ENCODE peak calls at places on chromosomes 12 and 14, in ten cellular contexts. One of them, this sample, is unnamed.

GRCh38 chr14:89349196-89350008 is 67.6 kb downstream of the FOXN3 start:
- DNase-seq in HepG2: no peak
- DNase-seq in B cell: no peak
- DNase-seq in AG04450: no peak
- DNase-seq in MCF 10A: no peak
- DNase-seq in AG09319: no peak
- DNase-seq in body of pancreas: peak
- DNase-seq in left ventricle myocardium inferior: no peak
- DNase-seq in left lung: no peak
- DNase-seq in suprapubic skin: no peak
- DNase-seq in this sample: no peak

GRCh38 chr12:56084958-56085543 is 5.1 kb downstream of the ERBB3 start:
- DNase-seq in HepG2: no peak
- DNase-seq in B cell: no peak
- DNase-seq in AG04450: no peak
- DNase-seq in MCF 10A: peak
- DNase-seq in AG09319: no peak
- DNase-seq in body of pancreas: peak
- DNase-seq in left ventricle myocardium inferior: no peak
- DNase-seq in left lung: no peak
- DNase-seq in suprapubic skin: no peak
- DNase-seq in this sample: no peak

GRCh38 chr14:33678012-33678411 is 272.9 kb downstream of the EGLN3 start:
- DNase-seq in HepG2: no peak
- DNase-seq in B cell: no peak
- DNase-seq in AG04450: no peak
- DNase-seq in MCF 10A: no peak
- DNase-seq in AG09319: no peak
- DNase-seq in body of pancreas: no peak
- DNase-seq in left ventricle myocardium inferior: no peak
- DNase-seq in left lung: no peak
- DNase-seq in suprapubic skin: no peak
- DNase-seq in this sample: no peak

GRCh38 chr12:3076730-3077571 is at the start of gene TSPAN9:
- DNase-seq in HepG2: peak
- DNase-seq in B cell: peak
- DNase-seq in AG04450: no peak
- DNase-seq in MCF 10A: peak
- DNase-seq in AG09319: peak
- DNase-seq in body of pancreas: peak
- DNase-seq in left ventricle myocardium inferior: peak
- DNase-seq in left lung: peak
- DNase-seq in suprapubic skin: peak
- DNase-seq in this sample: no peak

GRCh38 chr14:64725879-64726584 is 21.8 kb downstream of the PLEKHG3 start:
- DNase-seq in HepG2: no peak
- DNase-seq in B cell: no peak
- DNase-seq in AG04450: no peak
- DNase-seq in MCF 10A: no peak
- DNase-seq in AG09319: no peak
- DNase-seq in body of pancreas: peak
- DNase-seq in left ventricle myocardium inferior: peak
- DNase-seq in left lung: no peak
- DNase-seq in suprapubic skin: no peak
- DNase-seq in this sample: no peak

GRCh38 chr12:100267603-100268281 is 765 bp downstream of the SCYL2 start:
- DNase-seq in HepG2: peak
- DNase-seq in B cell: no peak
- DNase-seq in AG04450: no peak
- DNase-seq in MCF 10A: peak
- DNase-seq in AG09319: no peak
- DNase-seq in body of pancreas: no peak
- DNase-seq in left ventricle myocardium inferior: no peak
- DNase-seq in left lung: no peak
- DNase-seq in suprapubic skin: no peak
- DNase-seq in this sample: no peak

GRCh38 chr12:119122047-119122446 is 56.7 kb upstream of the HSPB8 start:
- DNase-seq in HepG2: no peak
- DNase-seq in B cell: no peak
- DNase-seq in AG04450: no peak
- DNase-seq in MCF 10A: no peak
- DNase-seq in AG09319: no peak
- DNase-seq in body of pancreas: no peak
- DNase-seq in left ventricle myocardium inferior: no peak
- DNase-seq in left lung: no peak
- DNase-seq in suprapubic skin: no peak
- DNase-seq in this sample: no peak

GRCh38 chr12:2301531-2302461 is 249.0 kb downstream of the CACNA1C start:
- DNase-seq in HepG2: no peak
- DNase-seq in B cell: peak
- DNase-seq in AG04450: peak
- DNase-seq in MCF 10A: peak
- DNase-seq in AG09319: peak
- DNase-seq in body of pancreas: no peak
- DNase-seq in left ventricle myocardium inferior: peak
- DNase-seq in left lung: no peak
- DNase-seq in suprapubic skin: no peak
- DNase-seq in this sample: no peak

GRCh38 chr12:123131291-123131831 is 19.5 kb downstream of the PITPNM2 start:
- DNase-seq in HepG2: no peak
- DNase-seq in B cell: no peak
- DNase-seq in AG04450: no peak
- DNase-seq in MCF 10A: peak
- DNase-seq in AG09319: no peak
- DNase-seq in body of pancreas: no peak
- DNase-seq in left ventricle myocardium inferior: no peak
- DNase-seq in left lung: no peak
- DNase-seq in suprapubic skin: no peak
- DNase-seq in this sample: no peak

GRCh38 chr12:116415408-116416108 is 138.1 kb upstream of the MED13L start:
- DNase-seq in HepG2: no peak
- DNase-seq in B cell: no peak
- DNase-seq in AG04450: no peak
- DNase-seq in MCF 10A: no peak
- DNase-seq in AG09319: no peak
- DNase-seq in body of pancreas: no peak
- DNase-seq in left ventricle myocardium inferior: no peak
- DNase-seq in left lung: no peak
- DNase-seq in suprapubic skin: no peak
- DNase-seq in this sample: peak

GRCh38 chr12:116414891-116415290 is 137.4 kb upstream of the MED13L start:
- DNase-seq in HepG2: no peak
- DNase-seq in B cell: no peak
- DNase-seq in AG04450: no peak
- DNase-seq in MCF 10A: no peak
- DNase-seq in AG09319: no peak
- DNase-seq in body of pancreas: no peak
- DNase-seq in left ventricle myocardium inferior: no peak
- DNase-seq in left lung: no peak
- DNase-seq in suprapubic skin: no peak
- DNase-seq in this sample: no peak

GRCh38 chr12:116408489-116409217 is 131.2 kb upstream of the MED13L start:
- DNase-seq in HepG2: no peak
- DNase-seq in B cell: no peak
- DNase-seq in AG04450: no peak
- DNase-seq in MCF 10A: no peak
- DNase-seq in AG09319: no peak
- DNase-seq in body of pancreas: no peak
- DNase-seq in left ventricle myocardium inferior: no peak
- DNase-seq in left lung: no peak
- DNase-seq in suprapubic skin: no peak
- DNase-seq in this sample: no peak

GRCh38 chr12:116416161-116416560 is 138.7 kb upstream of the MED13L start:
- DNase-seq in HepG2: no peak
- DNase-seq in B cell: no peak
- DNase-seq in AG04450: no peak
- DNase-seq in MCF 10A: no peak
- DNase-seq in AG09319: no peak
- DNase-seq in body of pancreas: no peak
- DNase-seq in left ventricle myocardium inferior: no peak
- DNase-seq in left lung: no peak
- DNase-seq in suprapubic skin: no peak
- DNase-seq in this sample: no peak

DNA sequence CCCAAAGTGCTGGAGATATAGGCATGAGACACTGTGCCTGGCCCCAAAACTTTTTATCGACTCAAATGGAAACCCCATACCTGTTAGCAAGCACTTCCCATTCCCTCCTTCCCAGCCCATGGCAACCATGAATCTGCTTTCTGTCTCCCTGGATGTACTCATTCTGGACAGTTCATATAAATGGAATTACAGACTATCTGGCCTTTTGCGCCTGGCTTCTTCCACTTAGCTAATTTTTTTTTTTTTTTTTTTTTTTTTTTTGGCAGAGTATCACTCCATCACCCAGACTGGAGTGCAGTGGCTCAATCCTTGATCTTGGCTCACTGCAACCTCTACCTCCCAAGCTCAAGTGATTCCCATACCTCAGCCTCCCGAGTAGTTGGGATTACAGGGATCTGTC is 134.5 kb upstream of the MED13L start:
- DNase-seq in HepG2: no peak
- DNase-seq in B cell: no peak
- DNase-seq in AG04450: no peak
- DNase-seq in MCF 10A: no peak
- DNase-seq in AG09319: no peak
- DNase-seq in body of pancreas: no peak
- DNase-seq in left ventricle myocardium inferior: no peak
- DNase-seq in left lung: no peak
- DNase-seq in suprapubic skin: no peak
- DNase-seq in this sample: no peak
- TF ChIP-seq CTCF in HepG2: no peak
- TF ChIP-seq CTCF in B cell: no peak
- TF ChIP-seq CTCF in AG04450: no peak
- TF ChIP-seq CTCF in MCF 10A: no peak
- TF ChIP-seq CTCF in AG09319: no peak
- TF ChIP-seq CTCF in body of pancreas: no peak
- TF ChIP-seq CTCF in left ventricle myocardium inferior: no peak
- TF ChIP-seq CTCF in left lung: no peak
- TF ChIP-seq CTCF in suprapubic skin: no peak
- TF ChIP-seq CTCF in this sample: no peak

DNA sequence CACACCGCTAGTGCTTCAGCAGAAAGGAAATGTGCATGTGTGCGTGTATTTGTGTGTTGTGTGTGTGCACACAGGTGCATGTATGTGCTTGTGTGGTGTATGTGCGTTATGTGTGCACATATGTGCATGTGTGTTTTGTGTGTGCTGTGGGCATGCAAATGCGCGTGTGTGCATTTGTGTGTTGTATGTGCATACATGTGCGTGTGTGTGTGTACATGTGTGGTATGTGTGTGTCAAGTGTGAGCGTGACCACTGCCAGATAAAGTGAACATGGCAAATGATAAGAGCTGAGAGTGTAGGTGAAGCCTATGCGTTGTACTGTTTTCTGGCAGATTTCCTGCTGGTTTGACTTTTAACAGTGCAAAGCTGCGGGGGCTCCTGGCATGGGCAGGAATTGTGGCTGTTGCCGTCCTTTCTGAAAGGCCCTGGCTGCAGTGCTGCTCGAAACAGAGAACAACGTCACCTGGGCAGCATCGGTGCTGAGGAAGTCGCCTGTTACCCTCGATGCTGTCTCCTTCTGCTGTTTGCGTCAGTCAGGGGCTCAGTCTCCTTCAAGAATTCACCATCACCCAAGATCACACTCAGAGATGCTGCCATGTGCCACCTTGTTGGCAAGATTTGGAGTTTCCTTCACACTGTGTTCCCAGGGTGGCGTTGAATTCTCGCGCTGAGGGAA is 56.0 kb downstream of the ADGRD1 start:
- DNase-seq in HepG2: no peak
- DNase-seq in B cell: no peak
- DNase-seq in AG04450: no peak
- DNase-seq in MCF 10A: no peak
- DNase-seq in AG09319: no peak
- DNase-seq in body of pancreas: no peak
- DNase-seq in left ventricle myocardium inferior: no peak
- DNase-seq in left lung: no peak
- DNase-seq in suprapubic skin: no peak
- DNase-seq in this sample: peak
- TF ChIP-seq CTCF in HepG2: no peak
- TF ChIP-seq CTCF in B cell: no peak
- TF ChIP-seq CTCF in AG04450: no peak
- TF ChIP-seq CTCF in MCF 10A: no peak
- TF ChIP-seq CTCF in AG09319: no peak
- TF ChIP-seq CTCF in body of pancreas: no peak
- TF ChIP-seq CTCF in left ventricle myocardium inferior: no peak
- TF ChIP-seq CTCF in left lung: no peak
- TF ChIP-seq CTCF in suprapubic skin: no peak
- TF ChIP-seq CTCF in this sample: no peak

DNA sequence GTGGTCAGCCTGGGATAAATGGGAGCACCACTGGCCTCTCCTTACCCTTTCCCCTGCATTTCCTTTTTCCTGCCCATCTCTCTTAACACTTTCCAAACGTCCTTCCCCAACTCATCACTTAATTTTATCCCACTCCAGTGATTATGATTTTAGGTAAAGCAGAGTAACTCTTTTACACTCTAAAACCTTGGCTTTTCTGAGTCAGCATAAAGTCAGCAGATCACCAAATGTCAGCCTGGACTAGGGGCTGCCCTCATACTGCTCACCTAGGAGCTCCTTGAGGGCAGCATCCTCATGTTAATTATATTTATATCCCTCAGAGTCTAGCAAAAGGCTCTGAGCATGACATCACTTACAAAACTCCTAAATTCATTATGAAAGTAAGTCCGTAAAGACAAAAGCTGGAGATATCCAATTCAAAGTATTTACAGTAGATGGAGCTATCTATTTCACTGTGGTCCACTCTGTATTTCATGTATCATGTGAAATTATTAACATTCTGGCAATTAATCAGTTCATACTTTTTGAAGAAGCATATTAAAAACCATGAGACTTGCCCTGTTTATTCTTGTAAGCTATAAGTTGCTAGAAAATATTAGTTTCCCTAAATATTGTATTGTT is 17.0 kb upstream of the DICER1 start:
- DNase-seq in HepG2: no peak
- DNase-seq in B cell: no peak
- DNase-seq in AG04450: no peak
- DNase-seq in MCF 10A: no peak
- DNase-seq in AG09319: no peak
- DNase-seq in body of pancreas: no peak
- DNase-seq in left ventricle myocardium inferior: no peak
- DNase-seq in left lung: no peak
- DNase-seq in suprapubic skin: no peak
- DNase-seq in this sample: no peak
- TF ChIP-seq CTCF in HepG2: no peak
- TF ChIP-seq CTCF in B cell: no peak
- TF ChIP-seq CTCF in AG04450: no peak
- TF ChIP-seq CTCF in MCF 10A: peak
- TF ChIP-seq CTCF in AG09319: no peak
- TF ChIP-seq CTCF in body of pancreas: peak
- TF ChIP-seq CTCF in left ventricle myocardium inferior: peak
- TF ChIP-seq CTCF in left lung: peak
- TF ChIP-seq CTCF in suprapubic skin: no peak
- TF ChIP-seq CTCF in this sample: peak

DNA sequence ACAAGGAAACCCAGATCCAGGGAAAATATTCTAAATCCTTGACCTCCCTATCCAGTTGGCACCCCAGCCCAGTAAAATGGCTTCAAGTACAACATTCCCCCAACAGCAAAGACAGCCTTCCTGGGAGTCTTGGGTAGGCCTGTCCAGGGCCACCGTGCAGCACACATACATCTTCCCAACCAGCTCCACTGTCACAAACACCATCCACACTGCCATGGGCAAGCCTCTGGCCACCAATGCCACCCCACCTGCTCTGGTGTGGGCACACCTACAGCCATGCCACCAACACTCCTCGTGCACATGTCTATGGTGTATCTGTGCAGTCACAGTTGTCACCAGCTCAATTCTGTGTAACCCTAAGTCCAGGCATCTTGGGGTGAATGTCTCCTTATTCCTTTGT is 193.2 kb downstream of the DAD1 start:
- DNase-seq in HepG2: no peak
- DNase-seq in B cell: no peak
- DNase-seq in AG04450: no peak
- DNase-seq in MCF 10A: no peak
- DNase-seq in AG09319: no peak
- DNase-seq in body of pancreas: no peak
- DNase-seq in left ventricle myocardium inferior: no peak
- DNase-seq in left lung: no peak
- DNase-seq in suprapubic skin: no peak
- DNase-seq in this sample: no peak
- TF ChIP-seq CTCF in HepG2: no peak
- TF ChIP-seq CTCF in B cell: no peak
- TF ChIP-seq CTCF in AG04450: no peak
- TF ChIP-seq CTCF in MCF 10A: no peak
- TF ChIP-seq CTCF in AG09319: no peak
- TF ChIP-seq CTCF in body of pancreas: no peak
- TF ChIP-seq CTCF in left ventricle myocardium inferior: no peak
- TF ChIP-seq CTCF in left lung: no peak
- TF ChIP-seq CTCF in suprapubic skin: no peak
- TF ChIP-seq CTCF in this sample: no peak